ENCODE peak calls at places on chromosome 1, in ten cellular contexts. Q, H, Z, Y, V, I, M, U, N and R are unnamed samples.

GRCh38 chr1:199422206-199422605 is 605.3 kb upstream of the NR5A2 start:
- DNase-seq in Y (no peak), Z (no peak), V (peak; percentile 34), H (peak; percentile 6), M (peak; percentile 51), Q (peak; percentile 75), I (peak; percentile 67), U (no peak), N (no peak), R (peak; percentile 3)

GRCh38 chr1:16112558-16113555 is 39.4 kb upstream of the FAM131C start:
- DNase-seq in Z (no peak), Y (peak; percentile 30), H (no peak), V (no peak), U (no peak), I (peak; percentile 68), N (no peak), M (peak; percentile 34), Q (no peak), R (no peak)

GRCh38 chr1:12153181-12153785 is 13.5 kb upstream of the TNFRSF1B start:
- DNase-seq in Q (no peak), Z (peak; percentile 26), H (peak; percentile 82), Y (no peak), N (no peak), I (peak; percentile 77), M (no peak), U (peak; percentile 36), V (peak; percentile 86), R (peak; percentile 47)

GRCh38 chr1:31703431-31704260 is at the start of gene COL16A1:
- DNase-seq in I (peak; percentile 81), Y (no peak), Z (peak; percentile 24), V (peak; percentile 67), N (no peak), H (no peak), M (no peak), Q (peak; percentile 40), U (peak; percentile 88), R (no peak)

GRCh38 chr1:18999287-18999852 is 42.9 kb upstream of the IFFO2 start:
- DNase-seq in U (no peak), M (no peak), V (peak; percentile 6), Q (no peak), Z (peak; percentile 21), H (no peak), I (peak; percentile 69), Y (no peak), N (no peak), R (peak; percentile 39)

GRCh38 chr1:204929487-204930185 is 59.0 kb downstream of the NFASC start:
- DNase-seq in Q (no peak), I (no peak), Z (no peak), Y (no peak), V (no peak), M (no peak), H (no peak), N (no peak), U (no peak), R (no peak)

GRCh38 chr1:58883037-58883887 is 99.4 kb upstream of the JUN start:
- DNase-seq in N (no peak), H (no peak), M (peak; percentile 74), Z (peak; percentile 55), U (peak; percentile 83), Q (peak; percentile 99), V (peak; percentile 99), I (peak; percentile 99), Y (no peak), R (peak; percentile 87)

GRCh38 chr1:232805269-232806070 is at the start of gene MAP10:
- DNase-seq in I (peak; percentile 85), N (peak; percentile 44), V (peak; percentile 81), H (peak; percentile 94), U (peak; percentile 80), Y (peak; percentile 36), M (peak; percentile 76), Z (no peak), Q (no peak), R (no peak)

GRCh38 chr1:39900662-39901485 is 843 bp downstream of the MYCL start:
- DNase-seq in Z (no peak), H (no peak), N (no peak), Q (no peak), U (peak; percentile 16), M (peak; percentile 43), Y (peak; percentile 27), V (no peak), I (peak; percentile 42), R (no peak)

GRCh38 chr1:75539230-75540116 is 71.4 kb downstream of the SLC44A5 start:
- DNase-seq in H (no peak), M (peak; percentile 9), N (no peak), I (peak; percentile 63), Y (no peak), V (peak; percentile 8), Z (no peak), Q (peak; percentile 39), U (no peak), R (no peak)

GRCh38 chr1:63916485-63917360 is 142.9 kb downstream of the ROR1 start:
- DNase-seq in Z (no peak), I (no peak), N (no peak), Y (no peak), Q (no peak), V (no peak), H (no peak), U (no peak), M (peak; percentile 54), R (no peak)

GRCh38 chr1:63913533-63913932 is 139.7 kb downstream of the ROR1 start:
- DNase-seq in U (no peak), V (no peak), Y (no peak), I (no peak), H (no peak), Z (no peak), Q (no peak), M (no peak), N (no peak), R (no peak)

GRCh38 chr1:63914706-63915105 is 140.9 kb downstream of the ROR1 start:
- DNase-seq in V (no peak), M (no peak), Q (no peak), Z (no peak), I (no peak), U (no peak), H (no peak), N (no peak), Y (no peak), R (no peak)

GRCh38 chr1:63914241-63914640 is 140.4 kb downstream of the ROR1 start:
- DNase-seq in Y (no peak), H (no peak), N (no peak), V (no peak), I (no peak), M (no peak), Q (no peak), Z (no peak), U (no peak), R (no peak)

GRCh38 chr1:63915121-63915520 is 141.3 kb downstream of the ROR1 start:
- DNase-seq in Z (no peak), Y (no peak), I (no peak), H (peak; percentile 19), V (peak; percentile 48), M (no peak), U (no peak), Q (no peak), N (no peak), R (no peak)
- TF ChIP-seq CTCF in Z (no peak), Y (peak; percentile 33), I (peak; percentile 17), H (peak; percentile 14), V (peak; percentile 35), M (no peak), U (no peak), Q (no peak), N (no peak), R (peak; percentile 38)

DNA sequence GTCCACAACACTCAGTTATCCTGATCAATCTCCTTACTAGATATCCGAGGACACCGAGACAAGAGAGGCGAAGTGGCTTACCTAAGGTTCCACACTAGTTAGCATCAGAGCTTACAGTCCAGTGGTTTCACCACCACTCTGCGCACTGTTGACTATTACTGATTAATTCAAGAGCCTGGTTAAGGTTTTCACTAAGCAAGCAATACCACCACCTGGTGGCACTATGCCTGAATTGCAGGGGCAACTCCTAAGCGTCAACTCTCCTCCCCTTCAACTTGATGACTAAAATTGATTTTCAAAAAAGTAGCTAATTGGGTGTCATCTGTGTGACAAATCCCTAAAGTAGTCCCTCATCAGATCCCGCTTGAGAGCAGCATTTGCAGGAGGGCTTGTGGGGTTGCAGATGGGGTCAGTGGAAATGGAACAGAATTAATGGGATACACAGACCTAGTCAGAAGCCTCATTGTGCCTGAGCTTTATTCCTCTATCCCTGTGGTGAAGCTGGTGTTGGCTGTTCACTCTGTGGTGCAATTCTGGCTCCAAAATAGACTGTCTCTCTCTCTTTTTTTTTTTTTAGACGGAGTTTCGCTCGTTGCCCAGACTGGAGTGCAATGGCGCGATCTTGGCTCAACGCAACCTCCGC is 9.1 kb downstream of the TTC22 start:
- DNase-seq in N (no peak), H (peak; percentile 73), V (peak; percentile 62), I (peak; percentile 47), Q (peak; percentile 55), U (no peak), Y (peak; percentile 54), Z (no peak), M (peak; percentile 43), R (no peak)
- TF ChIP-seq CTCF in N (peak; percentile 33), H (peak; percentile 66), V (peak; percentile 78), I (peak; percentile 74), Q (peak; percentile 64), U (peak; percentile 33), Y (peak; percentile 75), Z (peak; percentile 24), M (peak; percentile 47), R (peak; percentile 36)

GRCh38 chr1:174273190-174273589 is 113.9 kb downstream of the RABGAP1L start:
- DNase-seq in N (no peak), Q (no peak), Y (no peak), H (peak; percentile 7), V (no peak), U (no peak), I (no peak), M (no peak), Z (no peak), R (no peak)

GRCh38 chr1:174274884-174275283 is 115.6 kb downstream of the RABGAP1L start:
- DNase-seq in V (no peak), H (no peak), Q (no peak), N (no peak), U (no peak), Z (no peak), I (no peak), M (no peak), Y (no peak), R (no peak)

GRCh38 chr1:174274452-174274851 is 115.1 kb downstream of the RABGAP1L start:
- DNase-seq in U (no peak), Z (no peak), Y (no peak), M (no peak), H (peak; percentile 5), V (no peak), Q (no peak), N (no peak), I (no peak), R (no peak)

GRCh38 chr1:174276087-174276486 is 116.8 kb downstream of the RABGAP1L start:
- DNase-seq in Y (no peak), Q (no peak), U (no peak), V (no peak), H (peak; percentile 44), M (no peak), Z (no peak), I (no peak), N (no peak), R (no peak)

GRCh38 chr1:174273766-174274165 is 114.4 kb downstream of the RABGAP1L start:
- DNase-seq in Z (no peak), Q (no peak), H (no peak), Y (no peak), I (no peak), U (no peak), M (no peak), N (no peak), V (no peak), R (no peak)
- TF ChIP-seq CTCF in Z (no peak), Q (no peak), H (no peak), Y (no peak), I (no peak), U (no peak), M (no peak), N (no peak), V (no peak), R (no peak)

GRCh38 chr1:192477630-192478029 is 97.9 kb upstream of the RGS1 start:
- DNase-seq in Y (no peak), M (no peak), N (no peak), U (no peak), I (peak; percentile 70), H (peak; percentile 49), V (peak; percentile 78), Q (peak; percentile 63), Z (no peak), R (no peak)
- TF ChIP-seq CTCF in Y (peak; percentile 73), M (peak; percentile 20), N (peak; percentile 70), U (peak; percentile 24), I (peak; percentile 54), H (peak; percentile 26), V (peak; percentile 59), Q (peak; percentile 75), Z (peak; percentile 55), R (peak; percentile 55)